ENCODE peak calls at places on chromosome 13, in six cellular contexts. O is heart right ventricle, F is colonic mucosa, H is uterus, B is SK-N-SH, S is neuronal stem cell. J is an unnamed sample.
A peak's percentile ranks its signal among the peaks of the same experiment; 100 is the strongest.

GRCh38 chr13:74990992-74991391 is 491.0 kb downstream of the TBC1D4 start:
- DNase-seq in O (no peak), F (no peak), H (no peak), B (no peak), S (no peak), J (no peak)

GRCh38 chr13:102091231-102091630 is 310.6 kb downstream of the FGF14 start:
- DNase-seq in O (no peak), F (no peak), H (no peak), B (no peak), S (no peak), J (no peak)

GRCh38 chr13:45368571-45368970 is 27.6 kb upstream of the TPT1 start:
- DNase-seq in O (no peak), F (no peak), H (no peak), B (no peak), S (no peak), J (no peak)

GRCh38 chr13:47226516-47226915 is 329.7 kb upstream of the HTR2A start:
- DNase-seq in O (no peak), F (no peak), H (no peak), B (no peak), S (no peak), J (no peak)

GRCh38 chr13:59490651-59491050 is 673.1 kb downstream of the DIAPH3 start:
- DNase-seq in O (no peak), F (no peak), H (no peak), B (no peak), S (no peak), J (no peak)

GRCh38 chr13:94169783-94170513 is 309.5 kb downstream of the DCT start:
- DNase-seq in O (peak; percentile 26), F (no peak), H (no peak), B (no peak), S (no peak), J (no peak)

GRCh38 chr13:23776698-23777570 is 112.3 kb downstream of the MIPEP start:
- DNase-seq in O (no peak), F (no peak), H (no peak), B (no peak), S (no peak), J (no peak)

GRCh38 chr13:45851171-45851889 is at the start of gene SIAH3:
- DNase-seq in O (no peak), F (no peak), H (no peak), B (peak; percentile 52), S (no peak), J (no peak)

GRCh38 chr13:94261163-94261562 is 218.3 kb downstream of the DCT start:
- DNase-seq in O (no peak), F (no peak), H (no peak), B (no peak), S (no peak), J (no peak)

GRCh38 chr13:27367570-27367969 is 56.8 kb upstream of the GTF3A start:
- DNase-seq in O (no peak), F (no peak), H (no peak), B (no peak), S (no peak), J (no peak)

GRCh38 chr13:79560954-79561353 is 80.0 kb downstream of the NDFIP2 start:
- DNase-seq in O (no peak), F (no peak), H (no peak), B (no peak), S (no peak), J (no peak)

GRCh38 chr13:114101831-114102520 is 30.4 kb downstream of the RASA3 start:
- DNase-seq in O (peak; percentile 14), F (no peak), H (peak; percentile 14), B (peak; percentile 37), S (no peak), J (no peak)

GRCh38 chr13:23922005-23922932 is 25.0 kb upstream of the C1QTNF9B start:
- DNase-seq in O (no peak), F (no peak), H (no peak), B (no peak), S (no peak), J (no peak)

GRCh38 chr13:67416047-67416925 is 186.2 kb upstream of the PCDH9 start:
- DNase-seq in O (no peak), F (no peak), H (no peak), B (peak; percentile 32), S (peak; percentile 6), J (no peak)

GRCh38 chr13:52414963-52415362 is 9.0 kb upstream of the THSD1 start:
- DNase-seq in O (no peak), F (no peak), H (no peak), B (no peak), S (no peak), J (no peak)

GRCh38 chr13:46761174-46761573 is 35.8 kb downstream of the ESD start:
- DNase-seq in O (no peak), F (no peak), H (no peak), B (no peak), S (no peak), J (no peak)

GRCh38 chr13:95354680-95355487 is 53.6 kb upstream of the ABCC4 start:
- DNase-seq in O (no peak), F (no peak), H (no peak), B (no peak), S (peak; percentile 31), J (no peak)

GRCh38 chr13:35481777-35482176 is 5.3 kb upstream of the MAB21L1 start:
- DNase-seq in O (no peak), F (no peak), H (no peak), B (no peak), S (no peak), J (no peak)

GRCh38 chr13:77374786-77375185 is 47.9 kb upstream of the MYCBP2 start:
- DNase-seq in O (no peak), F (no peak), H (no peak), B (no peak), S (no peak), J (no peak)

GRCh38 chr13:28601581-28601980 is 57.3 kb upstream of the POMP start:
- DNase-seq in O (no peak), F (no peak), H (no peak), B (no peak), S (no peak), J (no peak)

DNA sequence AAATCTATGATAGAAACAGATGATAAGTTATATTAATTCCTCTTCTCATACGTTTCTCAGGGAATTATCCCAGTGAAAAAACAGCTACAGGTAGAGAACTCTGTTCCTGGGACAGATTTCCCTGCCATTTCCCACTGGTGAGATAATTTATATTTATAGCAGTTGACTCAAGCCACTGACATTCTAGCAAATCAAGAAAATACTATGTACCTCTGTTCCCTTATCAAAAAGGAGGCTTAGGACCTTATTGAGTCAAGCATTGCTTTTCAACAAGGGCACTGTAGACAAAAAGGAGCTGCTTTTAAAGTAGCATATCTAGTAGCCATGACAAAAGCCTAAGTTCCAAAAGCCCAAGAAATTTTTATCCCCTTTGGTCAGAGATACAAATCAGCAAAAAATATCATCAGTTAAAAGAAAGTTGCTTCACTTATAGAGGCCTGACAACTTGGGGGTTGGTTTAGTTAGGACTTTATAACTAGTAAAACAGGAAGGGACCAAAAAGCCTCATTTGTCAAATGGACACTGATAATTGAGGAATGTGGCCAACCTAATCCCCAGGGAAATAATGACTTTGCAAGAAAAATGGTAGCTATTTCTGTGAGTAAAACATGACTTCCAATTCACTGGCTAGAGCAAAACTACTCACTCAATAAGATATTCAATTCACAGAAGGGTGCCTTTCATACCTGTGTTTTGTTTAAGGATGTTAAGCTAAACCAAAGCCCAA is 652.5 kb downstream of the SLITRK1 start:
- DNase-seq in O (no peak), F (no peak), H (no peak), B (no peak), S (no peak), J (no peak)
- H3K9me3 ChIP-seq in O (no peaks in the 10 kb centered on the region), F (no peaks in the 10 kb centered on the region), H (no peaks in the 10 kb centered on the region), B (no peaks in the 10 kb centered on the region), S (no peaks in the 10 kb centered on the region), J (no peaks in the 10 kb centered on the region)

GRCh38 chr13:31434613-31435012 is 234.8 kb downstream of the B3GLCT start:
- DNase-seq in O (no peak), F (no peak), H (no peak), B (no peak), S (no peak), J (no peak)

GRCh38 chr13:31433201-31433600 is 233.4 kb downstream of the B3GLCT start:
- DNase-seq in O (no peak), F (no peak), H (no peak), B (no peak), S (no peak), J (no peak)

GRCh38 chr13:31431722-31432137 is 232.0 kb downstream of the B3GLCT start:
- DNase-seq in O (peak; percentile 22), F (peak; percentile 46), H (peak; percentile 67), B (peak; percentile 46), S (peak; percentile 49), J (no peak)

GRCh38 chr13:31436478-31436877 is 236.7 kb downstream of the B3GLCT start:
- DNase-seq in O (no peak), F (no peak), H (no peak), B (no peak), S (no peak), J (no peak)

DNA sequence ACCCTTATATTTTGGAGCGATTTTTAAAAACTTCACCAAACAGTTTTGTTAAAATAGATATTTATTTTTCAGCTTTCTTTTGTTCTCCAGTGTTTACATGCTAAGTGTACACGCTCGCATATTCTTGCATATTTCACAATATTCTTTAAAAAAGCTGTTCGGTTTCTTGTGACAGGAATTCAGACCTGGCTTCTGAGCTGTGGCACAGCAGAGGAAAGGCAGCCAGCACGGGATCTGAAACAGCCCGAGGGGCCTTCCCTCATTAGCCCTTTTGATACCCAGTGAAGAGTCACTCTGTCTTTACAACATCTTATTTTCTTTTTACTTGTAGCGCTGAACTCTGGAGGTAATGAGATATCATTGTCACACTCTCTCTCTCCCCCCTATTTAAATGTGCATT is 234.0 kb downstream of the B3GLCT start:
- DNase-seq in O (no peak), F (no peak), H (no peak), B (no peak), S (no peak), J (no peak)
- H3K9me3 ChIP-seq in O (no peaks in the 10 kb centered on the region), F (no peaks in the 10 kb centered on the region), H (no peaks in the 10 kb centered on the region), B (no peaks in the 10 kb centered on the region), S (no peaks in the 10 kb centered on the region), J (no peaks in the 10 kb centered on the region)

GRCh38 chr13:62142048-62142447 is 726.4 kb upstream of the PCDH20 start:
- DNase-seq in O (no peak), F (no peak), H (no peak), B (no peak), S (no peak), J (no peak)
- H3K9me3 ChIP-seq in O (peaks cover 24% of the 10 kb centered on the region), F (peaks cover 4% of the 10 kb centered on the region), H (no peaks in the 10 kb centered on the region), B (no peaks in the 10 kb centered on the region), S (peaks cover 6% of the 10 kb centered on the region), J (no peaks in the 10 kb centered on the region)

GRCh38 chr13:111954681-111955411 is 112.1 kb upstream of the SOX1 start:
- DNase-seq in O (no peak), F (no peak), H (no peak), B (no peak), S (no peak), J (no peak)

GRCh38 chr13:111953546-111954178 is 113.3 kb upstream of the SOX1 start:
- DNase-seq in O (no peak), F (no peak), H (no peak), B (no peak), S (no peak), J (no peak)

GRCh38 chr13:111951982-111952565 is 114.9 kb upstream of the SOX1 start:
- DNase-seq in O (no peak), F (no peak), H (no peak), B (no peak), S (no peak), J (no peak)

GRCh38 chr13:111950697-111951096 is 116.3 kb upstream of the SOX1 start:
- DNase-seq in O (no peak), F (no peak), H (no peak), B (no peak), S (no peak), J (no peak)

GRCh38 chr13:111952814-111953213 is 114.1 kb upstream of the SOX1 start:
- DNase-seq in O (no peak), F (no peak), H (no peak), B (no peak), S (no peak), J (no peak)
- H3K9me3 ChIP-seq in O (peaks cover 8% of the 10 kb centered on the region), F (no peaks in the 10 kb centered on the region), H (no peaks in the 10 kb centered on the region), B (no peaks in the 10 kb centered on the region), S (peaks cover 11% of the 10 kb centered on the region), J (no peaks in the 10 kb centered on the region)

J was measured in T-helper 17 cell.